ENCODE peak calls at places on chromosomes 16 and 17, in ten cellular contexts. D, A, K, N, E, B, S, J, G and W are unnamed samples.
A peak's percentile ranks its signal among the peaks of the same experiment; 100 is the strongest.

GRCh38 chr16:65414284-65414984 is 292.6 kb upstream of the CDH11 start:
- DNase-seq in A (peak; percentile 83), S (peak; percentile 12), N (no peak), E (no peak), B (no peak), K (peak; percentile 93), D (peak; percentile 27), G (no peak), J (no peak), W (no peak)

GRCh38 chr17:28926786-28927185 is 23.9 kb upstream of the DHRS13 start:
- DNase-seq in A (no peak), E (no peak), K (no peak), D (peak; percentile 21), N (no peak), B (no peak), J (no peak), S (no peak), G (no peak), W (no peak)

GRCh38 chr17:59668816-59669215 is 38.4 kb downstream of the PTRH2 start:
- DNase-seq in S (no peak), J (no peak), G (no peak), A (peak; percentile 97), E (no peak), B (no peak), D (peak; percentile 4), N (no peak), K (peak; percentile 98), W (no peak)

GRCh38 chr16:79372504-79373184 is 227.9 kb downstream of the MAF start:
- DNase-seq in S (no peak), A (peak; percentile 66), N (no peak), K (peak; percentile 36), J (no peak), D (peak; percentile 54), E (no peak), B (no peak), G (no peak), W (no peak)

GRCh38 chr16:49643429-49644142 is 212.3 kb downstream of the ZNF423 start:
- DNase-seq in N (no peak), K (peak; percentile 93), B (no peak), E (no peak), S (no peak), A (peak; percentile 92), G (no peak), J (no peak), D (no peak), W (no peak)

GRCh38 chr17:79788455-79788854 is 8.4 kb downstream of the CBX8 start:
- DNase-seq in N (no peak), B (no peak), S (no peak), J (no peak), A (no peak), G (no peak), E (no peak), D (no peak), K (no peak), W (no peak)

GRCh38 chr16:11183035-11183812 is 72.8 kb downstream of the SOCS1 start:
- DNase-seq in E (no peak), A (no peak), B (no peak), G (no peak), S (peak; percentile 88), J (no peak), N (no peak), K (no peak), D (no peak), W (no peak)

GRCh38 chr16:12262454-12263180 is 286.1 kb downstream of the SNX29 start:
- DNase-seq in D (no peak), G (no peak), S (no peak), A (no peak), N (no peak), J (no peak), B (peak; percentile 77), E (no peak), K (no peak), W (peak; percentile 76)

GRCh38 chr17:43927101-43927935 is 15.0 kb downstream of the PPY start:
- DNase-seq in J (no peak), N (no peak), E (no peak), G (no peak), A (no peak), D (no peak), S (no peak), K (no peak), B (peak; percentile 13), W (no peak)

GRCh38 chr16:8936421-8936820 is 27.3 kb downstream of the USP7 start:
- DNase-seq in S (peak; percentile 81), A (peak; percentile 63), D (peak; percentile 46), B (peak; percentile 13), K (peak; percentile 73), G (peak; percentile 65), J (no peak), N (peak; percentile 63), E (no peak), W (no peak)

GRCh38 chr16:10738231-10739077 is 5.2 kb upstream of the NUBP1 start:
- DNase-seq in D (peak; percentile 80), G (peak; percentile 78), B (no peak), N (peak; percentile 59), E (peak; percentile 85), A (peak; percentile 73), J (peak; percentile 45), K (peak; percentile 58), S (peak; percentile 93), W (no peak)

GRCh38 chr17:347309-347708 is 5.3 kb downstream of the RPH3AL start:
- DNase-seq in N (peak; percentile 8), A (no peak), K (no peak), B (no peak), G (no peak), S (no peak), D (no peak), J (no peak), E (no peak), W (no peak)

GRCh38 chr17:64306850-64307463 is 43.9 kb upstream of the TEX2 start:
- DNase-seq in S (peak; percentile 80), G (peak; percentile 62), J (no peak), K (peak; percentile 29), A (peak; percentile 66), B (peak; percentile 43), E (peak; percentile 66), N (peak; percentile 72), D (peak; percentile 80), W (no peak)

GRCh38 chr17:42347198-42347597 is 41.0 kb downstream of the STAT3 start:
- DNase-seq in A (peak; percentile 90), B (peak; percentile 69), D (no peak), N (no peak), J (peak; percentile 21), K (peak; percentile 85), G (peak; percentile 29), S (no peak), E (peak; percentile 65), W (peak; percentile 84)

GRCh38 chr16:2149630-2150417 is 1.4 kb downstream of the RAB26 start:
- DNase-seq in B (no peak), N (no peak), J (no peak), S (peak; percentile 63), K (no peak), A (no peak), G (peak; percentile 34), E (no peak), D (peak; percentile 65), W (no peak)

GRCh38 chr17:43418441-43419374 is 19.9 kb downstream of the ARL4D start:
- DNase-seq in S (no peak), K (peak; percentile 90), G (peak; percentile 74), D (peak; percentile 91), N (no peak), E (no peak), B (peak; percentile 59), J (no peak), A (peak; percentile 90), W (no peak)

DNA sequence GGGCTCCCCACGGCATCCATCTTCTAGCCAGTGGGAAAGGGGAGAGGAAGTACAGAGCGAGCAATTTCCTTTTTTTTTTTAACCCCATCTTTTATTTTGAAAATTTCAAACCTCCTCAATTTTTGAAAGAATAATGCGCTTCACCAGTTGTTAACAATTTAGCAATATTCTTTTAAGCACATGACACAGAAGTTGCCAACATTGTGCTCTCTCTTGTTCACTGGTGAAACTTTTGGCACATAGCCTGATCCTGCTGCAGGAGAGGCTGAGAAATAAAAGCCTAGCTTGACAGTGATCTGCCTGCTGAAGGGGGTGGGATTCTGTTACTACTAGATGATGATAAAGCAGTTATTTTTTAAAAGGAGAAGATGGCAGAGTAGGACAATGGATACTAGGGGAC is 12.9 kb downstream of the NAA60 start:
- DNase-seq in B (no peak), D (no peak), E (peak; percentile 31), G (no peak), J (no peak), S (no peak), K (no peak), N (no peak), A (no peak), W (no peak)
- H3K4me3 ChIP-seq in B (no peak overlapping the region), D (no peak overlapping the region), E (no peak overlapping the region), G (no peak overlapping the region), J (no peak overlapping the region), S (no peak overlapping the region), K (no peak overlapping the region), N (no peak overlapping the region), A (no peak overlapping the region), W (no peak overlapping the region)

GRCh38 chr17:37438141-37438540 is 31.5 kb downstream of the TADA2A start:
- DNase-seq in D (no peak), S (no peak), B (no peak), J (no peak), K (no peak), N (no peak), E (no peak), G (no peak), A (no peak), W (no peak)
- TF ChIP-seq CTCF in D (no peak), S (no peak), B (no peak), J (no peak), K (no peak), N (peak; percentile 8), E (no peak), G (peak; percentile 41), A (peak; percentile 24), W (peak; percentile 14)

DNA sequence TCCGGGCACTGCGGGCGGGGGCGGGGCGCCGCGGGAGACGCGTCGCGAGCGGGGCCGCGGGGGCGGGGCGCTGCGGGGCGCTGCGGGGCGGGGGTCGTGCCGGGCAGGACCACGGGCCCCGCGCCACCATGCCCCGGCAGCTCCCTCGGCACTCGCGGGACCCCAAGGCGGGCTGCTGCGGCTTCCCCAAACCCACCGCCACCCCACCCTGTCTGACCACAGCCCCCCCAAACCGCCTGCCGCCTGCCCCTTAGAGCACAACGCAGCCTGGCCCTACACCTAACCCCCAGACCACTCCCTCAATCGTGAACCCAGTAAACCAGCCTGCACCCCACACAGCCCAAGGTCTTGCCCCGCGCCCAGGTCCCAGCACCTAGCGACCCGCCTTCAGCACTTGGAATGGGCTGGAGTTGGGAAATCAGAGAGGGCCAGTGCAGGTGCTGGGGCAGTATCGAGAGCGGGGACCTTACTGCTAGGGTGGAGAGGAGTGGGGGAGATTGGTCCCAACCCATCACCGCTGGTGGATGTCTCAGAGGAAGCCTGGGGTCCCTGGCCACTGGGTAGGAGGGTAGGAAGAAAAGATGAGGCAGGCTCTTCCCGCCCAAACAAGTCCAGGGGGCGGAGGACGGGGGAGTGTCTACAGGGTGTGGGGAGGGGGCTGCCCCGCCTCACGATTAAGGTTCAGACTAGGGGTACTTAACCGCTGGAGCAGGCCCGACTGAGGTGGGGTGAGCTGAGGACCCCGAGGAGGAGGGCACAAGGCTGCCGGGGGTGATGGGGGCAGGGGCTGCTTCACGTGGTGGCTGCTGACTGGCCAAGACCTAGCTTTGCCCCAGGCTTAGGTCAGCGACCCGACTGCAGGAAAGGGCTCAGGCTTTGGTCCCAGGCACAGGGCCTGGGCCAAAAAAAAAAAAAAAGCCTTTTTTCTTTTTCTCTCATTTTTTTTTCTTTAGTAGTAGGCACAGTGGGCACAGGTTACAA is 539 bp upstream of the VAMP2 start:
- DNase-seq in B (no peak), S (no peak), K (no peak), E (no peak), A (no peak), J (no peak), D (no peak), G (no peak), N (no peak), W (no peak)
- H3K4me3 ChIP-seq in B (peak overlapping the region; percentile 100), S (peak overlapping the region; percentile 74), K (peak overlapping the region; percentile 94), E (peak overlapping the region; percentile 100), A (peak overlapping the region; percentile 94), J (peak overlapping the region; percentile 100), D (peak overlapping the region; percentile 11), G (peak overlapping the region; percentile 75), N (peak overlapping the region; percentile 81), W (peak overlapping the region; percentile 96)

GRCh38 chr17:47618416-47618815 is 31.3 kb upstream of the KPNB1 start:
- DNase-seq in A (no peak), G (no peak), N (no peak), B (no peak), J (no peak), S (no peak), K (no peak), D (peak; percentile 18), E (no peak), W (no peak)
- TF ChIP-seq CTCF in A (peak; percentile 35), G (peak; percentile 56), N (peak; percentile 77), B (no peak), J (no peak), S (no peak), K (peak; percentile 38), D (peak; percentile 24), E (peak; percentile 3), W (peak; percentile 26)